ENCODE peak calls at places on chromosomes 4 and X, in ten cellular contexts. One of them, this sample, is unnamed. For H4K20me1, the result is how much of the 10 kb centered on the place peaks cover.

GRCh38 chr4:52192697-52193096 is 141.6 kb downstream of the SPATA18 start:
- DNase-seq in mammary epithelial cell: no peak
- DNase-seq in GM23338: no peak
- DNase-seq in IMR-90: no peak
- DNase-seq in HepG2: peak
- DNase-seq in K562: no peak
- DNase-seq in OCI-LY7: no peak
- DNase-seq in fibroblast of lung: no peak
- DNase-seq in astrocyte: no peak
- DNase-seq in neural progenitor cell: peak
- DNase-seq in this sample: no peak

GRCh38 chrX:122565952-122566351 is 618.1 kb upstream of the GRIA3 start:
- DNase-seq in GM23338: no peak
- DNase-seq in neural progenitor cell: no peak
- DNase-seq in fibroblast of lung: peak
- DNase-seq in HepG2: no peak
- DNase-seq in IMR-90: peak
- DNase-seq in mammary epithelial cell: peak
- DNase-seq in astrocyte: peak
- DNase-seq in OCI-LY7: no peak
- DNase-seq in K562: no peak
- DNase-seq in this sample: no peak

GRCh38 chr4:24321637-24322036 is 262.7 kb downstream of the DHX15 start:
- DNase-seq in fibroblast of lung: no peak
- DNase-seq in neural progenitor cell: peak
- DNase-seq in K562: no peak
- DNase-seq in GM23338: peak
- DNase-seq in astrocyte: no peak
- DNase-seq in IMR-90: no peak
- DNase-seq in OCI-LY7: no peak
- DNase-seq in mammary epithelial cell: no peak
- DNase-seq in HepG2: no peak
- DNase-seq in this sample: no peak

GRCh38 chr4:78928835-78929234 is 10.4 kb downstream of the PAQR3 start:
- DNase-seq in HepG2: no peak
- DNase-seq in K562: no peak
- DNase-seq in mammary epithelial cell: no peak
- DNase-seq in IMR-90: no peak
- DNase-seq in OCI-LY7: no peak
- DNase-seq in GM23338: no peak
- DNase-seq in astrocyte: no peak
- DNase-seq in fibroblast of lung: no peak
- DNase-seq in neural progenitor cell: no peak
- DNase-seq in this sample: no peak

GRCh38 chr4:1369091-1369450 is 22.1 kb downstream of the UVSSA start:
- DNase-seq in K562: no peak
- DNase-seq in GM23338: no peak
- DNase-seq in IMR-90: no peak
- DNase-seq in mammary epithelial cell: no peak
- DNase-seq in fibroblast of lung: no peak
- DNase-seq in astrocyte: no peak
- DNase-seq in HepG2: no peak
- DNase-seq in OCI-LY7: no peak
- DNase-seq in neural progenitor cell: no peak
- DNase-seq in this sample: no peak

GRCh38 chr4:22521240-22521639 is 5.4 kb upstream of the ADGRA3 start:
- DNase-seq in K562: no peak
- DNase-seq in fibroblast of lung: no peak
- DNase-seq in mammary epithelial cell: no peak
- DNase-seq in neural progenitor cell: no peak
- DNase-seq in IMR-90: no peak
- DNase-seq in OCI-LY7: no peak
- DNase-seq in HepG2: no peak
- DNase-seq in GM23338: no peak
- DNase-seq in astrocyte: no peak
- DNase-seq in this sample: no peak

GRCh38 chr4:46993075-46994006 is at the start of gene GABRA4:
- DNase-seq in HepG2: no peak
- DNase-seq in astrocyte: peak
- DNase-seq in K562: no peak
- DNase-seq in neural progenitor cell: peak
- DNase-seq in fibroblast of lung: peak
- DNase-seq in OCI-LY7: no peak
- DNase-seq in mammary epithelial cell: peak
- DNase-seq in GM23338: peak
- DNase-seq in IMR-90: no peak
- DNase-seq in this sample: no peak

GRCh38 chr4:53653484-53654053 is 62.3 kb upstream of the LNX1 start:
- DNase-seq in IMR-90: peak
- DNase-seq in fibroblast of lung: peak
- DNase-seq in GM23338: no peak
- DNase-seq in astrocyte: no peak
- DNase-seq in neural progenitor cell: peak
- DNase-seq in mammary epithelial cell: peak
- DNase-seq in OCI-LY7: peak
- DNase-seq in K562: no peak
- DNase-seq in HepG2: no peak
- DNase-seq in this sample: no peak

GRCh38 chrX:19865567-19866363 is 21.6 kb downstream of the SH3KBP1 start:
- DNase-seq in mammary epithelial cell: no peak
- DNase-seq in GM23338: no peak
- DNase-seq in IMR-90: no peak
- DNase-seq in K562: no peak
- DNase-seq in HepG2: no peak
- DNase-seq in fibroblast of lung: no peak
- DNase-seq in OCI-LY7: no peak
- DNase-seq in astrocyte: no peak
- DNase-seq in neural progenitor cell: no peak
- DNase-seq in this sample: peak

GRCh38 chrX:19862634-19863236 is 24.7 kb downstream of the SH3KBP1 start:
- DNase-seq in K562: no peak
- DNase-seq in GM23338: peak
- DNase-seq in HepG2: no peak
- DNase-seq in fibroblast of lung: no peak
- DNase-seq in OCI-LY7: no peak
- DNase-seq in astrocyte: no peak
- DNase-seq in neural progenitor cell: no peak
- DNase-seq in IMR-90: no peak
- DNase-seq in mammary epithelial cell: no peak
- DNase-seq in this sample: no peak

GRCh38 chrX:19864736-19865135 is 22.7 kb downstream of the SH3KBP1 start:
- DNase-seq in K562: no peak
- DNase-seq in HepG2: no peak
- DNase-seq in OCI-LY7: peak
- DNase-seq in neural progenitor cell: no peak
- DNase-seq in IMR-90: no peak
- DNase-seq in GM23338: no peak
- DNase-seq in astrocyte: no peak
- DNase-seq in fibroblast of lung: no peak
- DNase-seq in mammary epithelial cell: no peak
- DNase-seq in this sample: no peak

GRCh38 chrX:19860571-19860970 is 26.8 kb downstream of the SH3KBP1 start:
- DNase-seq in K562: no peak
- DNase-seq in astrocyte: no peak
- DNase-seq in GM23338: no peak
- DNase-seq in fibroblast of lung: no peak
- DNase-seq in IMR-90: no peak
- DNase-seq in mammary epithelial cell: no peak
- DNase-seq in HepG2: no peak
- DNase-seq in neural progenitor cell: no peak
- DNase-seq in OCI-LY7: no peak
- DNase-seq in this sample: no peak

DNA sequence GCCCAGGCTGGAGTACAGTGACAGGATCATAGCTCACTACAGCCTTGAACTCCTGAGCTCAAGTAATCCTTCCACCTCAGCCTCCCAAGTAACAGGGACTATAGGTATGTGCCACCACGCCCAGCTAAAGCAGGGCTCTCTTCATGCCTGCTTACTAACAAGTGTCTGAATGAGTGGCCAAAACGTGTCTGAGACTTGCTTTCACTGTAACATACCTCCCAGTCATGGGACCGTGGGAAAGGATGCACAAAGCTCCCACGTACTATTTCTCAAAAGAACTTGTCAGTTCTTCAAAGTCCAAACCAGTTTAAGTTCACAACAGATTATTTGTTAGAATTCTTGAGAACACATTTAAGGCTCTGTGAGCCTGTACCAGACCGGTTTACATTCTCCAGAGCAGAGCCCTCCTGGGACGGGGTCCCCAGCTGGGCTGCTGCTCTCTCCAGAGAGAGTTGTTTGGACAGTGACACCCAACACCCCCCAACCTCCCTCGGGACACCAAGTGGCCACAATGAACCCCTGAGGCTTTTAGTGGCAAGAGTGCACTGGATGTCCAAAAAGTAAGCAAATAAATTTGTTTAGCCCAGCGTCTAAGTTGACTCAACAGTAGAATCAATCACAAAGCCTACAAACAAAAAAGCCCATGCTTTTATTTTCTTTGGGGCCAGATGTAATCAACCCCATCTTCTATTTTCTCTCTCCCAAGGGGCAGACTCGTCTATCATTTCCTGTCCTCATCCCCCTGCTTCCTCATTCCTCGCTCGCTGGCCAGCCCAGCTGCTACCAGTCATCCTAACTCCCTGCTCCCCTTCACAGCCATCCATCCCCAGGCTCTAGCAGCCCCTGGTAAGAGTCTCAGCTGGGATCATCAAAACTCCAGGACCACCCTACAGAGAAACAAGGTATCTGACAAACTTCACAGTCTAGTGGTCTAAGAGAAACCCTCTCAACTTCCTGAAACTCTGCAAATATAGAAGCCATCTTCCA is 23.9 kb downstream of the SH3KBP1 start:
- DNase-seq in OCI-LY7: peak
- DNase-seq in HepG2: no peak
- DNase-seq in IMR-90: peak
- DNase-seq in astrocyte: peak
- DNase-seq in fibroblast of lung: no peak
- DNase-seq in GM23338: no peak
- DNase-seq in neural progenitor cell: no peak
- DNase-seq in mammary epithelial cell: no peak
- DNase-seq in K562: no peak
- DNase-seq in this sample: no peak
- H3K4me3 ChIP-seq in OCI-LY7: peak
- H3K4me3 ChIP-seq in HepG2: no peak
- H3K4me3 ChIP-seq in IMR-90: no peak
- H3K4me3 ChIP-seq in astrocyte: no peak
- H3K4me3 ChIP-seq in fibroblast of lung: no peak
- H3K4me3 ChIP-seq in GM23338: no peak
- H3K4me3 ChIP-seq in neural progenitor cell: no peak
- H3K4me3 ChIP-seq in mammary epithelial cell: no peak
- H3K4me3 ChIP-seq in K562: no peak
- H3K4me3 ChIP-seq in this sample: no peak

DNA sequence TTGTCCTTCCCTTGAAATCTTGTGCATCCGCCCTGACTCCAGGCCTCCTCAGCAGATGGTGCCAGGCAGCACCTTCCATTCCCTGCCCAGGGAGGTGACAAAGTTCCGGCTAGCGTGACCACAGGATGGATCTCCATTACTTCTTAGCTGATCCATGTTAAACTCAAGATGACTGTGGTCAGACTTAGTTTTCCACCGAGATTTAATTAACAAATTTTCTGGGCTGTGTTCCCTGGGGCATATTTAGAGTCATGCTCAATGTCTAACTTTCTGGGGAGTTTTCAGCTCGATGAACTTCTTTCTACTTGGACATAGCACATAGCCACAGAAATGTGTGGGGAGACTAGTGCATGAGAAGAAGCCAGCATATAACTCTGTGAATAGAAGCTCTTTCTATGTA is 215.1 kb upstream of the SFRP2 start:
- DNase-seq in IMR-90: no peak
- DNase-seq in HepG2: no peak
- DNase-seq in mammary epithelial cell: no peak
- DNase-seq in astrocyte: peak
- DNase-seq in fibroblast of lung: peak
- DNase-seq in OCI-LY7: no peak
- DNase-seq in neural progenitor cell: no peak
- DNase-seq in K562: no peak
- DNase-seq in GM23338: no peak
- DNase-seq in this sample: no peak
- TF ChIP-seq CTCF in IMR-90: no peak
- TF ChIP-seq CTCF in HepG2: no peak
- TF ChIP-seq CTCF in mammary epithelial cell: no peak
- TF ChIP-seq CTCF in astrocyte: no peak
- TF ChIP-seq CTCF in fibroblast of lung: no peak
- TF ChIP-seq CTCF in OCI-LY7: no peak
- TF ChIP-seq CTCF in neural progenitor cell: no peak
- TF ChIP-seq CTCF in K562: no peak
- TF ChIP-seq CTCF in GM23338: no peak
- TF ChIP-seq CTCF in this sample: no peak

DNA sequence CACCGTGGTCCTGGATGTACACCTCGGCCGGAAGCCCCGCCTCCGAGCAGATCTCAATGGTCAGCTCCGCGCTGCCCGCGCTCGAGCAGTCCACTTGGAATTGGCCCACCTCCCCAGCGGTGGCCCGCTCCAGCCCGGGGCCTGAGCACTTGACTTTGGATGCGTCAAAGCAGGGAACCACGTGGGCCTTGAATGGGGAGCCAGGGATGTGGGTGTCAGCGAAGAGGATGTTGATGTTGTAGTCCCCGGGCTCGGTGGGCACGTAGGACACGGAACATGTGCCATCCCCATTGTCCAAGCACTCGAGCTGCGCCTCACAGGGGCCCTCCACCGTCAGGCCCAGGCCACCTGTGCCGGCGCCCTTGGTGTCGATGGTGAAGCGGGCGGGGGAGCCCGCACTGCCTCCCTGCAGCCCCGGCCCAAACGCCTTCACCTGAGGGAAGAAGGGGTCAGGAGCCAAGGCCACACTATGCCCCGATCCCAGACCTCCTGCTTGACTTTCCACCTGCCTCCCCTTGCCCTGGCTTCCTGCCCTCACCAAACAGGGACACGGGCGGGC is 14.2 kb downstream of the FLNA start:
- DNase-seq in HepG2: no peak
- DNase-seq in fibroblast of lung: no peak
- DNase-seq in astrocyte: no peak
- DNase-seq in GM23338: no peak
- DNase-seq in OCI-LY7: no peak
- DNase-seq in K562: no peak
- DNase-seq in neural progenitor cell: no peak
- DNase-seq in mammary epithelial cell: no peak
- DNase-seq in IMR-90: no peak
- DNase-seq in this sample: no peak
- H4K20me1 ChIP-seq in HepG2: under half
- H4K20me1 ChIP-seq in fibroblast of lung: under half
- H4K20me1 ChIP-seq in astrocyte: half or more
- H4K20me1 ChIP-seq in GM23338: under half
- H4K20me1 ChIP-seq in OCI-LY7: under half
- H4K20me1 ChIP-seq in K562: under half
- H4K20me1 ChIP-seq in neural progenitor cell: half or more
- H4K20me1 ChIP-seq in mammary epithelial cell: under half
- H4K20me1 ChIP-seq in IMR-90: half or more
- H4K20me1 ChIP-seq in this sample: half or more

DNA sequence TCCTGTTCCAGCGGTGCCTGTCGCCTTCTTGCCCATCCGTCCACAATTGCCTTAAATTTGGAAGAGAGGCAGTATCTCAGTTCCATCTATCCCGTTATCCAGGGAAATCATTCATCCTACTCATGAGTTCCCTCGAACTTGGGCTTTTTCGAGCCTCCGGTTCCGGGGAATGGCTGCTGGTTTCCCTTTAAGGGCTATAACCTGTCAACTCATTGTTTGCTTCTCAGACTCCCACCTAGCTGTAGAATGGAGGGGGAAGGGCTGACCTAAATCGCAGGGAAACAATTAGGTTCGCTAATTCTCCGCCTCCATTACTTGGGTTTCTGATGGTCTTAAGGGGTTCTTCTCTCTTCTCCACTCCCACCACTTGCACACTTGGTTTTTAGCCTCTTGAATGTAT is 1.2 kb downstream of the UCHL1 start:
- DNase-seq in neural progenitor cell: peak
- DNase-seq in mammary epithelial cell: no peak
- DNase-seq in OCI-LY7: no peak
- DNase-seq in HepG2: no peak
- DNase-seq in IMR-90: no peak
- DNase-seq in fibroblast of lung: peak
- DNase-seq in astrocyte: no peak
- DNase-seq in GM23338: no peak
- DNase-seq in K562: no peak
- DNase-seq in this sample: no peak
- H3K4me3 ChIP-seq in neural progenitor cell: peak
- H3K4me3 ChIP-seq in mammary epithelial cell: peak
- H3K4me3 ChIP-seq in OCI-LY7: peak
- H3K4me3 ChIP-seq in HepG2: no peak
- H3K4me3 ChIP-seq in IMR-90: peak
- H3K4me3 ChIP-seq in fibroblast of lung: peak
- H3K4me3 ChIP-seq in astrocyte: peak
- H3K4me3 ChIP-seq in GM23338: peak
- H3K4me3 ChIP-seq in K562: no peak
- H3K4me3 ChIP-seq in this sample: no peak

This sample was measured in DND-41.